ENCODE peak calls at places on chromosomes 7 and 10, in ten cellular contexts. L is transverse colon, Y is adrenal gland, W is kidney, G is psoas muscle, U is heart left ventricle, Z is SK-N-SH, R is A549, V is fibroblast of lung, D is HCT116. I is an unnamed sample.

GRCh38 chr7:128818694-128819093 is 11.5 kb upstream of the FLNC start:
- DNase-seq in Y (no peak), L (no peak), V (no peak), U (no peak), W (no peak), D (no peak), R (no peak), G (no peak), Z (no peak), I (no peak)

GRCh38 chr10:131220601-131221171 is 90.8 kb downstream of the TCERG1L start:
- DNase-seq in R (no peak), D (no peak), Z (no peak), G (peak; percentile 29), V (no peak), W (peak; percentile 56), U (no peak), Y (no peak), L (no peak), I (peak; percentile 33)

GRCh38 chr10:23461557-23461956 is 22.7 kb downstream of the OTUD1 start:
- DNase-seq in Y (no peak), L (no peak), W (no peak), D (no peak), R (no peak), V (no peak), G (no peak), U (no peak), Z (no peak), I (no peak)

GRCh38 chr7:50142421-50143113 is 49.5 kb upstream of the ZPBP start:
- DNase-seq in V (peak; percentile 48), G (no peak), D (peak; percentile 36), U (no peak), W (no peak), L (no peak), R (peak; percentile 40), Z (no peak), Y (no peak), I (no peak)

GRCh38 chr10:126686271-126686670 is 15.8 kb upstream of the C10orf90 start:
- DNase-seq in Z (no peak), W (no peak), Y (no peak), U (no peak), D (no peak), L (no peak), G (no peak), V (no peak), R (no peak), I (no peak)

GRCh38 chr7:133016629-133017028 is 65.3 kb downstream of the CHCHD3 start:
- DNase-seq in U (no peak), V (no peak), Z (no peak), W (no peak), Y (no peak), L (no peak), D (no peak), R (no peak), G (no peak), I (no peak)

GRCh38 chr7:42237891-42238531 is 1.0 kb upstream of the GLI3 start:
- DNase-seq in Y (peak; percentile 72), R (no peak), U (peak; percentile 83), G (peak; percentile 90), L (peak; percentile 49), V (peak; percentile 76), W (peak; percentile 94), D (no peak), Z (no peak), I (peak; percentile 66)

GRCh38 chr7:156673454-156673853 is 32.9 kb downstream of the RNF32 start:
- DNase-seq in U (no peak), V (no peak), W (no peak), D (no peak), R (no peak), Y (no peak), Z (no peak), L (no peak), G (no peak), I (no peak)

GRCh38 chr7:32943654-32944030 is 13.6 kb upstream of the FKBP9 start:
- DNase-seq in D (no peak), W (no peak), L (no peak), V (no peak), R (no peak), Y (no peak), G (no peak), Z (no peak), U (no peak), I (no peak)

GRCh38 chr10:22259280-22259679 is 41.5 kb upstream of the EBLN1 start:
- DNase-seq in V (peak; percentile 20), D (no peak), W (no peak), L (no peak), Y (no peak), U (no peak), Z (no peak), R (peak; percentile 27), G (no peak), I (no peak)

GRCh38 chr10:82394122-82394521 is 519.1 kb downstream of the NRG3 start:
- DNase-seq in D (no peak), Y (no peak), V (no peak), U (peak; percentile 33), W (no peak), L (no peak), Z (peak; percentile 27), G (no peak), R (no peak), I (no peak)

GRCh38 chr7:118148930-118149329 is 35.0 kb upstream of the LSM8 start:
- DNase-seq in R (no peak), G (no peak), L (no peak), D (no peak), W (no peak), V (peak; percentile 2), Z (no peak), Y (no peak), U (no peak), I (no peak)

GRCh38 chr7:153190452-153190851 is 430.9 kb downstream of the ACTR3B start:
- DNase-seq in Y (no peak), R (peak; percentile 45), L (no peak), W (no peak), G (no peak), V (no peak), U (no peak), Z (peak; percentile 58), D (peak; percentile 23), I (no peak)

GRCh38 chr7:100673942-100674431 is 447 bp downstream of the GNB2 start:
- DNase-seq in Y (peak; percentile 44), U (no peak), R (no peak), D (no peak), G (peak; percentile 84), V (peak; percentile 39), W (peak; percentile 89), L (peak; percentile 58), Z (peak; percentile 69), I (peak; percentile 78)

GRCh38 chr7:100914879-100915442 is 19.3 kb upstream of the ACHE start:
- DNase-seq in D (no peak), L (no peak), G (no peak), U (no peak), R (peak; percentile 53), V (no peak), W (peak; percentile 18), Y (no peak), Z (no peak), I (no peak)

DNA sequence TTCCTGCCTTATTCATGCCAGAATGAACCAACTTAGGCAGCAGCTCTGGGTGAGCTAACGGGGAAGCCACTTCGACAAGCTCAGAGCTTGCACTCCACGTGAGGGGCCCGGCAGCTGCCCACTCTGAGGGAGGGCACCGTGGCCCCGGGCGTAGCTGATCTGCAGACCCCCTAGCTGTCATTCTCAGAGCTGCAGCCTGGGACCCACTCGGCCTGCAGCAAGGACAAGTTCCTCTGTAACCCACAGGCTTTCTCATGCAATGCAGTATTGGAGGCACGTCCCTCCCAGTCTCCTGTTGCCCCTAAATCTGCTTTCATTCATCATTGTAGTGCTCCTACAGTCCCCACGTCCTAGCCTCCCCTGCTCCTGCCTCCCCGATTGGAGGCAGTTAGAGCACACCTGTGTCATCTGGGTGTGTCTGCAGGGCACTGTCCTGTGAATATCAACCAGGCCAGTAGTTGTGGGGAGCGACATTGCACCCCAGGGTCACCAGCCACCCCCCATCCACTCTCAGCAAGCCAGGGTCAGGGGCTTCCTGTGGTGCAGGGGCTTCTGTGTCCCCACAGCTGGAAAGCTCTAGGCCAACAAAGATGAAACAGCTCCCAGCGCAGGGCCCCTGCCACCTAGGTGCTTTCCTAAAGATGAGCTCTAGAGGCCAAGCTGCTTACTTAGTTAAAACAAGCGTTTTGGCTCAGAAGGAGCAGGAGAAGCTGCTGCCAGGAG is 333.7 kb downstream of the ADARB2 start:
- DNase-seq in Y (no peak), D (no peak), Z (no peak), R (no peak), G (no peak), L (no peak), U (no peak), V (no peak), W (no peak), I (no peak)
- TF ChIP-seq CTCF in Y (no peak), D (peak; percentile 24), Z (no peak), R (no peak), G (no peak), L (no peak), U (no peak), V (no peak), W (no peak), I (no peak)

GRCh38 chr7:19107142-19107391 is 10.4 kb downstream of the TWIST1 start:
- DNase-seq in Y (no peak), G (no peak), L (no peak), V (no peak), Z (no peak), R (no peak), U (no peak), W (no peak), D (no peak), I (no peak)
- H3K27ac ChIP-seq in Y (no peak overlapping the region), G (no peak overlapping the region), L (no peak overlapping the region), V (no peak overlapping the region), Z (peak overlapping the region; percentile 100), R (no peak overlapping the region), U (no peak overlapping the region), W (no peak overlapping the region), D (no peak overlapping the region), I (no peak overlapping the region)

GRCh38 chr10:128096486-128097199 is 29.6 kb downstream of the MKI67 start:
- DNase-seq in Z (no peak), R (no peak), G (no peak), L (no peak), V (no peak), U (no peak), W (no peak), Y (no peak), D (no peak), I (no peak)
- H3K4me3 ChIP-seq in Z (no peak overlapping the region), R (no peak overlapping the region), G (no peak overlapping the region), L (no peak overlapping the region), V (no peak overlapping the region), U (no peak overlapping the region), W (no peak overlapping the region), Y (no peak overlapping the region), D (no peak overlapping the region), I (no peak overlapping the region)

DNA sequence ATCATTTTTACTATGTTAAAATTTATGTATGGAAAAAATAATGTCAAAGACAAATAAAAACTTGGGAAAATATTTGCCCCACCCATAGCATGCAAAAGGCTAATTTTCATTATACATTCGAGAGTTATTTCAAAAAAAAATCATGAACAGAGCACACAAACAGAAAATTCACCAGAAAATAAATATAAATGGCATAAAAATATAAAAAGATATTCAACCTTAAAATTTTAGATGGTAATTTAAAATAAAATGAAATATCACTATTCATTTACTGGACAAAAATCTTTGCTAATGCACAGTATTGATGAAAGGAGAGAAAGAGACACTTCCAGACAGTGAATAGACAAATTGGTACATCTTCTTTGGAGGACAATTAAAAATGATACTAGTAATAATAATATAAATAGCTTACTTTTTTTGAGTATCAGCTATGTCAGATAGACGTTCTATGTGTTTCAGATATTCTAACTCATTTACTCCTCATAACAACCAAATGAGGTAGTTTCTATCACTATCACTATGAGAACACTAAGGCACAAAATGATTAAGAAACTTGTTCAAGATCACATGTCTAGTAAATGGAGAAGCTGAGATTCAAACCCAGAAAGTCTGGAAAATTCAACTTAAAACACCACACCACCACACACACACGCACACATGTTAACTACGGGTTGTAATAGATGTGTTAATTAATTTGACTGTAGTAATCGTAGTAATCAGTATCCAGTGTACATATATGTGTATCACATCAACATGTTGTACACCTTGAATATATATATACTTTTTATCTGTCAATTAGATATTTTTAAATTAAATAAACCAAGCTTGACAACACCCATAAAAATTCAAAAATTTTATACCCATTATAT is 63.0 kb downstream of the CCDC71L start:
- DNase-seq in U (no peak), R (no peak), Z (no peak), Y (no peak), V (no peak), W (no peak), D (no peak), G (no peak), L (no peak), I (no peak)
- TF ChIP-seq CTCF in U (no peak), R (no peak), Z (no peak), Y (no peak), V (no peak), W (no peak), D (no peak), G (no peak), L (no peak), I (no peak)

I was measured in lower lobe of right lung.